ENCODE peak calls at places on chromosome 2, in nine cellular contexts. Y is AG04450; H is posterior vena cava; U is stimulated activated CD4-positive, alpha-beta T cell treated with anti-CD3 and anti-CD28 coated beads, Interleukin-1b, Interleukin-23, amount 100 ng/mL, for 24 hours; L is heart left ventricle; E is activated naive CD8-positive, alpha-beta T cell treated with anti-CD3 and anti-CD28 coated beads, Interleukin-2, amount 50 U/mL, for 24 hours; R is right lobe of liver; A is KG1; N is fibroblast of the conjunctiva. G is an unnamed sample.

GRCh38 chr2:167188596-167188967 is 300.3 kb downstream of the XIRP2 start:
- DNase-seq in E (no peak), N (no peak), Y (no peak), L (no peak), R (no peak), A (no peak), U (no peak), H (no peak), G (no peak)

GRCh38 chr2:168441214-168441872 is 14.7 kb upstream of the CERS6 start:
- DNase-seq in Y (no peak), A (no peak), N (no peak), L (no peak), U (no peak), H (no peak), R (no peak), E (no peak), G (no peak)

GRCh38 chr2:161427413-161428239 is 11.5 kb downstream of the TBR1 start:
- DNase-seq in H (peak; percentile 81), Y (no peak), R (no peak), A (no peak), L (no peak), U (no peak), N (no peak), E (no peak), G (no peak)

GRCh38 chr2:112482309-112483046 is 522 bp downstream of the TTL start:
- DNase-seq in H (peak; percentile 84), Y (no peak), U (no peak), E (peak; percentile 36), A (peak; percentile 14), L (peak; percentile 38), R (peak; percentile 40), N (no peak), G (peak; percentile 63)

GRCh38 chr2:35783723-35784122 is 571.9 kb upstream of the CRIM1 start:
- DNase-seq in R (no peak), E (no peak), U (no peak), L (no peak), A (no peak), N (no peak), H (no peak), Y (no peak), G (no peak)

GRCh38 chr2:135744761-135745314 is 3.2 kb downstream of the UBXN4 start:
- DNase-seq in H (no peak), R (no peak), E (peak; percentile 19), Y (no peak), U (no peak), L (no peak), A (no peak), N (no peak), G (no peak)

GRCh38 chr2:10538224-10538894 is 90.2 kb upstream of the ODC1 start:
- DNase-seq in H (no peak), E (no peak), L (peak; percentile 1), Y (no peak), A (no peak), R (peak; percentile 1), U (no peak), N (no peak), G (peak; percentile 74)

GRCh38 chr2:58896600-58896999 is 655.5 kb upstream of the FANCL start:
- DNase-seq in A (no peak), Y (no peak), R (no peak), L (no peak), H (no peak), N (peak; percentile 49), U (no peak), E (no peak), G (no peak)

GRCh38 chr2:46171441-46171953 is 125.7 kb upstream of the EPAS1 start:
- DNase-seq in H (no peak), E (no peak), L (no peak), Y (peak; percentile 85), A (no peak), U (no peak), N (peak; percentile 79), R (no peak), G (peak; percentile 51)

GRCh38 chr2:85234879-85235278 is 92.9 kb downstream of the TGOLN2 start:
- DNase-seq in E (no peak), H (no peak), L (no peak), U (no peak), N (no peak), R (no peak), A (no peak), Y (no peak), G (no peak)

GRCh38 chr2:171878481-171878993 is 15.5 kb downstream of the SLC25A12 start:
- DNase-seq in Y (no peak), U (no peak), H (no peak), N (peak; percentile 24), A (no peak), L (peak; percentile 43), R (no peak), E (no peak), G (no peak)

GRCh38 chr2:16224298-16225045 is 284.1 kb downstream of the MYCN start:
- DNase-seq in L (no peak), H (no peak), U (no peak), Y (no peak), R (no peak), N (no peak), E (no peak), A (no peak), G (no peak)

GRCh38 chr2:6866239-6866745 is 585 bp upstream of the CMPK2 start:
- DNase-seq in U (no peak), A (peak; percentile 74), N (no peak), R (peak; percentile 57), H (no peak), E (peak; percentile 29), L (no peak), Y (no peak), G (no peak)

G was measured in H54.